ENCODE peak calls at places on chromosomes 2 and 18, in six cellular contexts. A, K, C, R, N and M are unnamed samples.

GRCh38 chr2:98382086-98382485 is 35.8 kb downstream of the CNGA3 start:
- DNase-seq in A (no peak), K (no peak), C (no peak), R (no peak), N (no peak), M (no peak)

GRCh38 chr2:125560855-125561254 is 1095.1 kb upstream of the GYPC start:
- DNase-seq in A (no peak), K (no peak), C (no peak), R (no peak), N (no peak), M (no peak)

GRCh38 chr2:121783180-121783579 is 27.7 kb downstream of the TSN start:
- DNase-seq in A (no peak), K (no peak), C (no peak), R (no peak), N (no peak), M (no peak)

GRCh38 chr2:123961576-123961975 is 63.5 kb upstream of the CNTNAP5 start:
- DNase-seq in A (no peak), K (no peak), C (no peak), R (no peak), N (no peak), M (no peak)

GRCh38 chr2:125710561-125710960 is 945.4 kb upstream of the GYPC start:
- DNase-seq in A (no peak), K (no peak), C (no peak), R (no peak), N (no peak), M (no peak)

GRCh38 chr2:55500025-55500424 is 19.5 kb upstream of the CFAP36 start:
- DNase-seq in A (no peak), K (no peak), C (peak), R (no peak), N (no peak), M (no peak)

GRCh38 chr2:149094217-149095015 is 55.9 kb downstream of the LYPD6B start:
- DNase-seq in A (no peak), K (no peak), C (peak), R (no peak), N (no peak), M (no peak)

GRCh38 chr2:105243961-105244360 is 2.4 kb downstream of the GPR45 start:
- DNase-seq in A (no peak), K (no peak), C (no peak), R (no peak), N (no peak), M (no peak)

GRCh38 chr2:48310581-48310980 is 219.4 kb upstream of the STON1 start:
- DNase-seq in A (no peak), K (no peak), C (no peak), R (no peak), N (no peak), M (no peak)

GRCh38 chr2:31397099-31397498 is 17.4 kb downstream of the XDH start:
- DNase-seq in A (no peak), K (no peak), C (peak), R (no peak), N (peak), M (no peak)

GRCh38 chr2:105396254-105397024 is 2.4 kb downstream of the FHL2 start:
- DNase-seq in A (no peak), K (no peak), C (peak), R (no peak), N (peak), M (no peak)

GRCh38 chr2:227783404-227784138 is 30.1 kb upstream of the CCL20 start:
- DNase-seq in A (no peak), K (peak), C (no peak), R (no peak), N (no peak), M (peak)

GRCh38 chr2:230914886-230915285 is 10.2 kb downstream of the GPR55 start:
- DNase-seq in A (no peak), K (no peak), C (no peak), R (no peak), N (no peak), M (no peak)

GRCh38 chr2:102735431-102736130 is 26.2 kb upstream of the TMEM182 start:
- DNase-seq in A (peak), K (no peak), C (no peak), R (peak), N (peak), M (no peak)

GRCh38 chr2:242043538-242044205 is 174.1 kb downstream of the RTP5 start:
- DNase-seq in A (no peak), K (no peak), C (no peak), R (no peak), N (no peak), M (no peak)

GRCh38 chr2:163692611-163693482 is 43.0 kb downstream of the FIGN start:
- DNase-seq in A (no peak), K (no peak), C (no peak), R (no peak), N (no peak), M (no peak)

GRCh38 chr2:160339726-160340125 is 139.7 kb upstream of the ITGB6 start:
- DNase-seq in A (no peak), K (no peak), C (no peak), R (no peak), N (no peak), M (no peak)

GRCh38 chr18:56541340-56541739 is 97.1 kb downstream of the TXNL1 start:
- DNase-seq in A (no peak), K (no peak), C (no peak), R (no peak), N (no peak), M (no peak)

GRCh38 chr18:79983253-79983652 is 5.1 kb downstream of the TXNL4A start:
- DNase-seq in A (no peak), K (no peak), C (no peak), R (no peak), N (no peak), M (no peak)

GRCh38 chr2:29057006-29057405 is 17.3 kb downstream of the PCARE start:
- DNase-seq in A (no peak), K (no peak), C (no peak), R (no peak), N (no peak), M (no peak)

GRCh38 chr2:43882312-43882711 is 43.5 kb downstream of the ABCG8 start:
- DNase-seq in A (no peak), K (no peak), C (no peak), R (no peak), N (no peak), M (no peak)

GRCh38 chr2:147689510-147689909 is 155.3 kb upstream of the ACVR2A start:
- DNase-seq in A (no peak), K (peak), C (no peak), R (no peak), N (no peak), M (peak)

GRCh38 chr2:120861576-120862191 is 126.0 kb downstream of the GLI2 start:
- DNase-seq in A (no peak), K (no peak), C (no peak), R (no peak), N (no peak), M (no peak)

GRCh38 chr2:39304200-39304599 is 60.4 kb upstream of the CDKL4 start:
- DNase-seq in A (no peak), K (no peak), C (peak), R (no peak), N (no peak), M (no peak)

GRCh38 chr2:43276962-43277383 is 50.6 kb upstream of the ZFP36L2 start:
- DNase-seq in A (no peak), K (no peak), C (no peak), R (no peak), N (peak), M (no peak)

GRCh38 chr2:212454149-212454548 is 84.5 kb downstream of the ERBB4 start:
- DNase-seq in A (no peak), K (no peak), C (no peak), R (no peak), N (no peak), M (no peak)

GRCh38 chr2:38146917-38147307 is 71.0 kb upstream of the CYP1B1 start:
- DNase-seq in A (no peak), K (peak), C (peak), R (no peak), N (peak), M (no peak)

GRCh38 chr2:116088246-116088645 is 1645.8 kb downstream of the DPP10 start:
- DNase-seq in A (no peak), K (no peak), C (no peak), R (no peak), N (no peak), M (no peak)

GRCh38 chr2:29074401-29074800 is at the start of gene PCARE:
- DNase-seq in A (no peak), K (no peak), C (peak), R (no peak), N (no peak), M (no peak)

GRCh38 chr2:38073211-38074005 is 2.5 kb downstream of the CYP1B1 start:
- DNase-seq in A (no peak), K (no peak), C (no peak), R (no peak), N (peak), M (no peak)

GRCh38 chr18:55152801-55153200 is 193.5 kb upstream of the CCDC68 start:
- DNase-seq in A (no peak), K (no peak), C (no peak), R (no peak), N (no peak), M (no peak)

GRCh38 chr2:121567957-121568409 is 37.3 kb downstream of the RNU4ATAC start:
- DNase-seq in A (no peak), K (no peak), C (no peak), R (peak), N (no peak), M (no peak)